ENCODE peak calls at places on chromosome 3, in four cellular contexts. I is GM12878, V is K562, R is HepG2. S is an unnamed sample.

GRCh38 chr3:186360779-186361178 is 1.3 kb downstream of the DGKG start:
- DNase-seq in I (no peak), V (no peak), R (no peak), S (no peak)

GRCh38 chr3:58965870-58966269 is 84.0 kb downstream of the CFAP20DC start:
- DNase-seq in I (no peak), V (no peak), R (no peak), S (no peak)

GRCh38 chr3:14784087-14784596 is 34.6 kb upstream of the FGD5 start:
- DNase-seq in I (no peak), V (no peak), R (no peak), S (no peak)

GRCh38 chr3:66501483-66502266 is 853 bp upstream of the LRIG1 start:
- DNase-seq in I (no peak), V (no peak), R (no peak), S (no peak)

GRCh38 chr3:177576754-177577153 is 379.5 kb upstream of the TBL1XR1 start:
- DNase-seq in I (no peak), V (no peak), R (no peak), S (no peak)

GRCh38 chr3:66823532-66823931 is 174.6 kb upstream of the KBTBD8 start:
- DNase-seq in I (no peak), V (no peak), R (no peak), S (no peak)

GRCh38 chr3:79255696-79256095 is 512.1 kb downstream of the ROBO1 start:
- DNase-seq in I (no peak), V (no peak), R (no peak), S (no peak)

GRCh38 chr3:23824699-23825444 is 19.1 kb downstream of the UBE2E1 start:
- DNase-seq in I (no peak), V (peak; percentile 32), R (no peak), S (no peak)

GRCh38 chr3:5190147-5190791 is 2.8 kb downstream of the EDEM1 start:
- DNase-seq in I (no peak), V (no peak), R (no peak), S (no peak)

GRCh38 chr3:72995337-72995736 is 1.3 kb upstream of the PPP4R2 start:
- DNase-seq in I (no peak), V (no peak), R (no peak), S (peak; percentile 27)

GRCh38 chr3:194377708-194378107 is 8.2 kb upstream of the LRRC15 start:
- DNase-seq in I (no peak), V (no peak), R (no peak), S (no peak)

GRCh38 chr3:136559896-136560295 is 192.3 kb downstream of the STAG1 start:
- DNase-seq in I (no peak), V (no peak), R (no peak), S (no peak)

GRCh38 chr3:61813656-61814055 is 252.3 kb downstream of the PTPRG start:
- DNase-seq in I (no peak), V (no peak), R (no peak), S (no peak)

GRCh38 chr3:51539291-51539891 is 872 bp downstream of the RAD54L2 start:
- DNase-seq in I (no peak), V (peak; percentile 64), R (no peak), S (peak; percentile 33)

GRCh38 chr3:88005066-88005465 is 53.7 kb downstream of the CGGBP1 start:
- DNase-seq in I (no peak), V (peak; percentile 16), R (no peak), S (no peak)

GRCh38 chr3:31724681-31725080 is 192.0 kb downstream of the STT3B start:
- DNase-seq in I (no peak), V (peak; percentile 20), R (no peak), S (peak; percentile 28)

GRCh38 chr3:10364816-10365215 is 43.9 kb upstream of the SEC13 start:
- DNase-seq in I (no peak), V (peak; percentile 36), R (no peak), S (no peak)

GRCh38 chr3:10366681-10367101 is 45.8 kb upstream of the SEC13 start:
- DNase-seq in I (no peak), V (no peak), R (no peak), S (no peak)

GRCh38 chr3:10367466-10367865 is 46.6 kb upstream of the SEC13 start:
- DNase-seq in I (no peak), V (no peak), R (no peak), S (no peak)

GRCh38 chr3:10365316-10365715 is 44.4 kb upstream of the SEC13 start:
- DNase-seq in I (no peak), V (no peak), R (no peak), S (no peak)

DNA sequence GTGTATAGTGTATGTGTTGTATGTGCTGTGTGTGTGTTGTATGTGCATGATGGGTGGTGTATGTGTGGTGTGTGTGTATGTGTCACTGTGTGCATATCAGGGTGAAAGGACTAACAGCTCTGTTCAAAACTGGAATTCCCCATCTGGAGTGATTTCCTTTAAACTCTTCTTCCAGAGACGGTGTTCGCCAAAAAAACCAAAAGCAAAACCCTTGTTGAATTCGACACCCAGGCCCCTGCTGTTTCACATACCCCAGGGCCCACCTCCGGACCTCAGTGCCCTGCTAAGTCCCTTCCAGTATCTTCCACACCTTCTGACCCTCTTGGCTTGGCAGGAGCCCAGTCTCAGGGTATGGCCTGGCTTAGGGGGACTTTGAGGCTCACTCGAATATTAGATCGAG is 44.9 kb upstream of the SEC13 start:
- DNase-seq in I (no peak), V (no peak), R (no peak), S (no peak)
- TF ChIP-seq SP1 in I (no peak), V (no peak), R (no peak), S (no peak)

GRCh38 chr3:191775451-191776233 is 314.7 kb downstream of the PYDC2 start:
- DNase-seq in I (no peak), V (no peak), R (no peak), S (no peak)

DNA sequence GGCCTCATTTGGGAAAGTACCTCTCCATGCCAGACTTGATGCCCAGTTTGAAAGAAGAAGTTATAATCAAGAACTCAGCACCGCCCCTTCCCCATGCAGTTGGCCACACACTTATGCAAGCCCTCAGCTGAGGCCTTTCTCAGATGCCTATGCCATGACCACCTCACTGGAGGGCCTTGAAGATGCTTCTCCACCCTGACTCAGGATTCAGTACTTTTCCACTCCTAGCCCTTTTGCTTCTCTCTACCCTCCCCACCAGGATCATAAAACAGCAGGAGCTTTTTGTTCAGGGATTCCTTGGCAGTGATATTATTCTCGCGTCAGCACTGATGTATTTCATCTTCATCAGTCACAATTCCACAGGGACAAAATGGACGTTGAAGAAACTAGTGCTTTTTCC is 313.5 kb downstream of the PYDC2 start:
- DNase-seq in I (no peak), V (no peak), R (no peak), S (peak; percentile 37)
- TF ChIP-seq FOXK2 in I (no peak), V (no peak), R (no peak), S (no peak)

GRCh38 chr3:143237036-143237688 is 117.6 kb downstream of the CHST2 start:
- DNase-seq in I (no peak), V (no peak), R (no peak), S (no peak)
- TF ChIP-seq SP1 in I (no peak), V (no peak), R (no peak), S (no peak)

GRCh38 chr3:9861201-9861600 is 17.4 kb upstream of the RPUSD3 start:
- DNase-seq in I (no peak), V (no peak), R (no peak), S (no peak)

GRCh38 chr3:9859530-9860025 is 15.8 kb upstream of the RPUSD3 start:
- DNase-seq in I (no peak), V (no peak), R (no peak), S (no peak)

GRCh38 chr3:9861626-9862130 is 17.9 kb upstream of the RPUSD3 start:
- DNase-seq in I (no peak), V (no peak), R (no peak), S (no peak)

GRCh38 chr3:9866639-9867038 is 13.4 kb downstream of the CIDEC start:
- DNase-seq in I (no peak), V (no peak), R (no peak), S (no peak)

GRCh38 chr3:9862391-9863235 is 17.4 kb downstream of the CIDEC start:
- DNase-seq in I (no peak), V (peak; percentile 96), R (peak; percentile 74), S (no peak)
- TF ChIP-seq FOXK2 in I (no peak), V (no peak), R (no peak), S (no peak)

GRCh38 chr3:46962427-46962826 is 14.1 kb downstream of the CCDC12 start:
- DNase-seq in I (no peak), V (no peak), R (no peak), S (no peak)

GRCh38 chr3:46960801-46961200 is 15.7 kb downstream of the CCDC12 start:
- DNase-seq in I (no peak), V (no peak), R (no peak), S (no peak)

GRCh38 chr3:46958469-46959168 is 17.9 kb downstream of the CCDC12 start:
- DNase-seq in I (no peak), V (no peak), R (no peak), S (no peak)

GRCh38 chr3:46959169-46959515 is 17.4 kb downstream of the CCDC12 start:
- DNase-seq in I (no peak), V (no peak), R (no peak), S (no peak)

DNA sequence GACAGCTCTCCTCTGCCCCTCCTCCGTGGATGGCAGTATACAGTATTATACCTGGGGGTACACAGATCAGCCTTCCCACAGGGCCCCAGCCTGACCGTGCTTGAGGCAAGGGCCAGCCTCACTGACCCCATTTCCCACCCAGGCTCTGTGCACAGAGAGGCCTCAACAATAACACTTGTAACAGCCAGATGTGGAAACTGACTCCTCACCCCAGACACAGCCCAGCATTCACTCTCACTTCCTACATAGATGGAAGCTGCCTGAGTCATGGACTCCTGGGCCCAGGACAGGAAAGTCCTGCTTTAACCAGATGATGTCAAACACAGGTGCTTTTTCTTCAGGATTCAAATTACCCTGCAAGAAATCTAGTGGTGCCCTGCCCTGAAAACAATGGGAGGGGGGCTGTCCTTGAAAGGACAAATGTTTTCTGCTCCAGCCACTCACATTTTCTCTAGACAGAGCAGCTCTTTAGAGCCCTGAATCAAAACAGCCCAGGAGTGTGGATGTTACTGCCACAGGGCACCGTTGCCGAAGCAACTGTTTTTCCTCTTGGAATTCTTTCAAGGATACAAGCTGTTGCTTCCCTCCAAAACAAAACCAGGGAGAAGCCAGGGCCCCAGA is 16.4 kb downstream of the CCDC12 start:
- DNase-seq in I (no peak), V (no peak), R (no peak), S (no peak)
- TF ChIP-seq SP1 in I (no peak), V (no peak), R (no peak), S (no peak)

S was measured in HEK293T.